ENCODE peak calls at places on chromosomes 4 and X, in ten cellular contexts. E is upper lobe of left lung, S is SK-N-SH, J is GM12878, U is sigmoid colon, T is breast epithelium, Q is K562, N is HCT116, P is stomach, F is Panc1. V is an unnamed sample.

GRCh38 chr4:94357624-94358023 is 15.0 kb upstream of the HPGDS start:
- DNase-seq in E (no peak), S (no peak), J (no peak), U (no peak), T (no peak), Q (no peak), N (no peak), P (no peak), F (no peak), V (no peak)

GRCh38 chrX:151902813-151903591 is 9.7 kb upstream of the MAGEA4 start:
- DNase-seq in E (no peak), S (no peak), J (no peak), U (peak; percentile 80), T (no peak), Q (peak; percentile 7), N (peak; percentile 29), P (no peak), F (peak; percentile 25), V (no peak)

GRCh38 chrX:48471504-48471903 is 1.4 kb upstream of the SLC38A5 start:
- DNase-seq in E (no peak), S (no peak), J (no peak), U (no peak), T (no peak), Q (no peak), N (no peak), P (no peak), F (no peak), V (no peak)

GRCh38 chrX:124441971-124442370 is 95.6 kb downstream of the SH2D1A start:
- DNase-seq in E (no peak), S (no peak), J (no peak), U (no peak), T (no peak), Q (peak; percentile 37), N (no peak), P (no peak), F (no peak), V (no peak)

GRCh38 chrX:19839770-19840254 is 47.6 kb downstream of the SH3KBP1 start:
- DNase-seq in E (no peak), S (no peak), J (peak; percentile 64), U (no peak), T (no peak), Q (no peak), N (peak; percentile 72), P (no peak), F (no peak), V (no peak)

GRCh38 chr4:6546681-6547447 is 28.1 kb upstream of the MAN2B2 start:
- DNase-seq in E (peak; percentile 29), S (peak; percentile 85), J (no peak), U (no peak), T (no peak), Q (peak; percentile 84), N (peak; percentile 57), P (peak; percentile 44), F (no peak), V (no peak)

GRCh38 chrX:30525732-30526131 is 51.8 kb downstream of the TASL start:
- DNase-seq in E (no peak), S (no peak), J (no peak), U (no peak), T (no peak), Q (no peak), N (no peak), P (no peak), F (no peak), V (no peak)

GRCh38 chrX:17608898-17609297 is 128.4 kb upstream of the SCML1 start:
- DNase-seq in E (peak; percentile 26), S (no peak), J (no peak), U (no peak), T (no peak), Q (no peak), N (no peak), P (no peak), F (no peak), V (no peak)

GRCh38 chr4:174218127-174218790 is 65.2 kb downstream of the FBXO8 start:
- DNase-seq in E (no peak), S (peak; percentile 50), J (no peak), U (no peak), T (no peak), Q (no peak), N (no peak), P (no peak), F (no peak), V (no peak)

GRCh38 chr4:150150545-150151156 is 72.4 kb downstream of the DCLK2 start:
- DNase-seq in E (no peak), S (no peak), J (no peak), U (no peak), T (no peak), Q (no peak), N (no peak), P (no peak), F (no peak), V (peak; percentile 80)

GRCh38 chrX:77622672-77623071 is 163.3 kb downstream of the ATRX start:
- DNase-seq in E (no peak), S (no peak), J (no peak), U (no peak), T (no peak), Q (no peak), N (no peak), P (no peak), F (no peak), V (no peak)

GRCh38 chr4:86926428-86927086 is 8.3 kb upstream of the AFF1 start:
- DNase-seq in E (no peak), S (no peak), J (no peak), U (no peak), T (no peak), Q (no peak), N (no peak), P (no peak), F (no peak), V (no peak)

DNA sequence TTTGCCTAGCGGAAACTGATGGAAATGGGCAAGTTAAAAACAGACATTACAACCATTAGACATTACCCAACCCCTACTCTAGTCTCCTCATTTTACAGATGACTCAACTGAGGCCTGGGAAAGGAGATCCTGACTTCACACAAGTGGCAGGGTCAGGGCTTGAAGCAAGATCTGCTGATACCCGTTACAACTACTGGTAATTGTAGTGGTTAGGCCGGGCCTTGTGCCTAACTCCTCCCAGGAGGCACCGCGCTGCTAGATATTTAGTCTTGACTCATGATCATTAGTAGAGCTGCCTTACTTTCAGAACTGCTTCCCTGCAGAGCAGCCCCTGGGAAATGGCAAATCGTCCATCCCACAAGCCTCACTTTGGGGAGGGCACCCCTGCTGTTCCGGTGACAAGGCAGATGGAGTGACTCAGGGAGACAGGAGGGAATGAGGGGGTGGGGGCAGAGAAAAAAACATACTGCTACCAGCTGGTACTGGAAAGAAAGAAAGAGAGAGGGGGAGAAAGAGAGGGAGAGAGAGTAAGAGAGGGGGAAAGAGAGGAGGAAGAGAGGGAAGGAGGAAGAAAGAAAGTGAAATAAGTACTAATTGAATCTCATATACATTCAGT is 12.2 kb downstream of the ARHGEF6 start:
- DNase-seq in E (peak; percentile 53), S (peak; percentile 20), J (no peak), U (peak; percentile 73), T (no peak), Q (peak; percentile 87), N (peak; percentile 57), P (no peak), F (no peak), V (no peak)
- TF ChIP-seq POLR2AphosphoS5 in E (no peak), S (peak; percentile 40), J (no peak), U (no peak), T (no peak), Q (no peak), N (peak; percentile 39), P (peak; percentile 27), F (no peak), V (peak; percentile 7)

GRCh38 chr4:76197971-76198410 is 15.6 kb downstream of the SCARB2 start:
- DNase-seq in E (peak; percentile 68), S (peak; percentile 58), J (no peak), U (peak; percentile 85), T (no peak), Q (peak; percentile 37), N (no peak), P (no peak), F (no peak), V (peak; percentile 91)
- H3K4me1 ChIP-seq in E (peaks cover 87% of the 10 kb centered on the region), S (peaks cover 27% of the 10 kb centered on the region), J (peaks cover 54% of the 10 kb centered on the region), U (no peaks in the 10 kb centered on the region), T (peaks cover 24% of the 10 kb centered on the region), Q (peaks cover 4% of the 10 kb centered on the region), N (peaks cover 11% of the 10 kb centered on the region), P (peaks cover 99% of the 10 kb centered on the region), F (peaks cover 9% of the 10 kb centered on the region), V (peaks cover 95% of the 10 kb centered on the region)

GRCh38 chr4:622071-622995 is 3.0 kb upstream of the PDE6B start:
- DNase-seq in E (peak; percentile 17), S (no peak), J (no peak), U (no peak), T (peak; percentile 7), Q (no peak), N (no peak), P (no peak), F (no peak), V (no peak)

GRCh38 chr4:621296-622070 is 3.9 kb upstream of the PDE6B start:
- DNase-seq in E (peak; percentile 15), S (no peak), J (no peak), U (no peak), T (peak; percentile 39), Q (no peak), N (no peak), P (no peak), F (no peak), V (no peak)

GRCh38 chr4:620201-620600 is 5.2 kb upstream of the PDE6B start:
- DNase-seq in E (no peak), S (no peak), J (no peak), U (no peak), T (peak; percentile 12), Q (no peak), N (no peak), P (no peak), F (no peak), V (no peak)

GRCh38 chr4:622996-623913 is 2.1 kb upstream of the PDE6B start:
- DNase-seq in E (peak; percentile 10), S (no peak), J (no peak), U (no peak), T (peak; percentile 45), Q (no peak), N (no peak), P (no peak), F (no peak), V (no peak)

GRCh38 chr4:620851-621261 is 4.5 kb upstream of the PDE6B start:
- DNase-seq in E (no peak), S (no peak), J (no peak), U (no peak), T (peak; percentile 41), Q (no peak), N (no peak), P (no peak), F (no peak), V (no peak)
- H3K9me3 ChIP-seq in E (no peaks in the 10 kb centered on the region), S (no peaks in the 10 kb centered on the region), J (no peaks in the 10 kb centered on the region), U (no peaks in the 10 kb centered on the region), T (no peaks in the 10 kb centered on the region), Q (no peaks in the 10 kb centered on the region), N (no peaks in the 10 kb centered on the region), P (no peaks in the 10 kb centered on the region), F (no peaks in the 10 kb centered on the region), V (no peaks in the 10 kb centered on the region)

GRCh38 chr4:52312722-52313121 is 261.6 kb downstream of the SPATA18 start:
- DNase-seq in E (no peak), S (no peak), J (no peak), U (no peak), T (no peak), Q (no peak), N (peak; percentile 21), P (no peak), F (no peak), V (no peak)

GRCh38 chr4:52317361-52317879 is 266.3 kb downstream of the SPATA18 start:
- DNase-seq in E (no peak), S (no peak), J (no peak), U (no peak), T (no peak), Q (no peak), N (no peak), P (no peak), F (no peak), V (no peak)

GRCh38 chr4:52317981-52318380 is 266.9 kb downstream of the SPATA18 start:
- DNase-seq in E (no peak), S (no peak), J (no peak), U (no peak), T (no peak), Q (no peak), N (no peak), P (no peak), F (no peak), V (no peak)
- TF ChIP-seq POLR2AphosphoS5 in E (no peak), S (no peak), J (no peak), U (no peak), T (no peak), Q (no peak), N (no peak), P (no peak), F (no peak), V (no peak)

V was measured in esophagus muscularis mucosa.